ENCODE peak calls at places on chromosomes 7 and 10, in six cellular contexts. R, A, U, I, J and Q are unnamed samples.

GRCh38 chr7:23514755-23515154 is 17.0 kb downstream of the TRA2A start:
- DNase-seq in R (no peak), I (no peak), A (no peak), U (no peak), J (no peak), Q (no peak)

GRCh38 chr7:45407730-45408406 is 166.3 kb upstream of the ADCY1 start:
- DNase-seq in A (peak), J (no peak), I (no peak), U (no peak), R (no peak), Q (peak)

GRCh38 chr10:7205656-7206055 is 205.2 kb downstream of the SFMBT2 start:
- DNase-seq in A (no peak), I (no peak), U (no peak), R (no peak), J (no peak), Q (no peak)

GRCh38 chr7:151868805-151869188 is 8.1 kb downstream of the PRKAG2 start:
- DNase-seq in J (no peak), R (no peak), U (no peak), A (no peak), I (no peak), Q (no peak)

GRCh38 chr10:90920986-90921643 is at the start of gene ANKRD1:
- DNase-seq in J (peak), A (no peak), I (peak), U (no peak), R (no peak), Q (no peak)

GRCh38 chr10:127577376-127577775 is 28.3 kb downstream of the NPS start:
- DNase-seq in A (no peak), U (no peak), I (no peak), R (no peak), J (no peak), Q (no peak)

GRCh38 chr10:5684971-5685763 is 529 bp downstream of the TASOR2 start:
- DNase-seq in I (peak), R (peak), A (peak), U (peak), J (peak), Q (peak)

GRCh38 chr10:34941471-34942357 is 126.6 kb upstream of the PARD3 start:
- DNase-seq in R (no peak), J (no peak), I (no peak), U (no peak), A (no peak), Q (no peak)

GRCh38 chr10:69316313-69317059 is 38.2 kb downstream of the HK1 start:
- DNase-seq in U (no peak), J (no peak), A (no peak), I (peak), R (no peak), Q (no peak)

DNA sequence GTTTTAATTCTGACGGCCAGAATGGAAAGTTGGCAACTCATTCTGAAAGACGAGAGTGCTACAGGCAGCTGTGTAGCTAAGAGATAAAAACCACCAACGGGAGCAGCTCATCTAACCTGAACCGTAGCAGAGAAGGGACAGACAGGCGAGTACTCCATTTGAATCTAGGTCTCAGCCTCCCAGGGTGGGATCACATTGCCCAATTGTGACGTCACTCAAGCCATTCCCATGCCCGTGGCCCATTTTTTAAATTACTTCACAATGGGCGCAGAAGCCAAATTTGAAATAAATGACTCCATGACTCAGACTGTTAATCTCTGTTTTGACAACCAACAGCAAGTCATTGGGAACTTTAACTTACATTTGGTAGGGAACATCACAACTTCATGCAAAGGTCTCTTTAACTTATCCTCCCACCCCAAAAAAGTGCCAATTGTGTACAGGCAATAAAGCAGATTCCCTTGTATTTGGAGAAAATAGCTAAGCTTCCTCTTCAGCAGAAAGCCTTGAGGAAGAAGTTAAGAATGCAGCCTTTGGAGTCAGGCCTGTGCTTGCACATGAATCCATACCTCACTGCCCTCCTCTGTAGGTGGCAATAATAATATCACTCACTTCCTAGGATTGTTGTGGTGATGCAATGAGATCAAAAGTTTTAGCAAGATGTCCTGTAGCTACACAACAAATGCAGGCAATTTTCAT is 93.2 kb upstream of the KIF5B start:
- DNase-seq in I (no peak), A (no peak), J (peak), R (no peak), U (peak), Q (no peak)
- TF ChIP-seq CTCF in I (no peak), A (no peak), J (no peak), R (no peak), U (no peak), Q (no peak)

DNA sequence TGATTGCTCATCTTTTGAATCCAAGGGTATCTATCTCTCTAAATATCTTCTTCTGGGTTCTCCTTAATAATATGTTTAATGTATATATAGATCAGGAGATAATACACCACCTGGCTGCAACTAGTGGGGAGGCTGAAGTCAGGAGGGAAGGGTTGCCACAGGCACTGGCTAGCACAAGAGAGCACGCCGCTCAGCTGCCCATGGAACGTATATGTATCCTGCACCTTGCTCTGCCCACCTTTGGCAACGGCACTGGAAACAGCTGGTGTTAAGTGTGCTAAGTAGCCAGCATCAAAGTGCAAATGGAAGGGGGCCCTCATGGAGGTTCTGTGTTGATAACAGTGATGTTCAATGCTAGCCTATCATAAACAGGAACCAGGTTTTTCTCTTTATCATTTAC is 49.8 kb upstream of the FAM133B start:
- DNase-seq in J (no peak), A (no peak), I (no peak), U (no peak), R (no peak), Q (no peak)
- TF ChIP-seq CTCF in J (no peak), A (no peak), I (no peak), U (no peak), R (no peak), Q (no peak)

DNA sequence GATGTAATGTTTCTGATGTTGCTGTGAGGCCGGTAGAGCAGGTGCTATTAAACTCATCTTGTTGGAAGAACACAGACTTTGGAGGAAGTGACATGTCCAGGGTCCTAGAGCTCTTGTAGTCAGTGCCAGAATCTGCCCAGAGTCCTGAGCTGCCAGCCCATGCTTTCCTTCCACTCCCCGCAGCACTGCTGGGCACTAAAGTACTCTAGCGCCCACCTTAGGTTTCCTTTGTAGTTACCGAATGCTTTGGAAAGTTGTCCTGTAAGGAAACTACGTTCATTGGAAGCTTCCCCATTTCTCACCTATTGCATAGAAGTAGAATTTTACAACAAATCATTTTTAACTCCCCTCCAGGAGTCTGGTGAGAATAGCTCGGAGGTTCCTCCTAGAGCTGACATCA is 11.0 kb downstream of the ZNF862 start:
- DNase-seq in I (no peak), R (no peak), U (no peak), A (no peak), J (no peak), Q (no peak)
- TF ChIP-seq CTCF in I (no peak), R (no peak), U (no peak), A (no peak), J (no peak), Q (no peak)

GRCh38 chr7:80018941-80019808 is 115.5 kb upstream of the GNAI1 start:
- DNase-seq in U (no peak), A (no peak), I (peak), J (no peak), R (no peak), Q (peak)
- TF ChIP-seq CTCF in U (no peak), A (peak), I (peak), J (peak), R (peak), Q (peak)

GRCh38 chr10:29533696-29534285 is 101.0 kb downstream of the SVIL start:
- DNase-seq in J (no peak), A (no peak), R (no peak), I (no peak), U (no peak), Q (no peak)
- TF ChIP-seq CTCF in J (no peak), A (no peak), R (no peak), I (no peak), U (no peak), Q (no peak)